ENCODE peak calls at places on chromosome 6, in six cellular contexts. K is sigmoid colon, Q is psoas muscle, T is stomach, S is uterus, L is testis. A is an unnamed sample. For H3K36me3, the result is how much of the 10 kb centered on the place peaks cover.

GRCh38 chr6:144219056-144219685 is 66.0 kb upstream of the UTRN start:
- DNase-seq in L (no peak), S (no peak), K (no peak), T (no peak), Q (no peak), A (peak)

GRCh38 chr6:111938710-111939109 is 65.5 kb upstream of the FYN start:
- DNase-seq in K (no peak), Q (no peak), S (no peak), T (no peak), L (no peak), A (peak)

GRCh38 chr6:139457482-139457881 is 83.0 kb upstream of the CITED2 start:
- DNase-seq in L (no peak), S (no peak), T (no peak), Q (no peak), K (no peak), A (no peak)

GRCh38 chr6:122998403-122998965 is 2.4 kb downstream of the CLVS2 start:
- DNase-seq in K (no peak), T (no peak), L (no peak), S (no peak), Q (no peak), A (no peak)

GRCh38 chr6:41602422-41602743 is 35.9 kb upstream of the MDFI start:
- DNase-seq in Q (no peak), L (no peak), T (no peak), K (peak), S (no peak), A (no peak)

GRCh38 chr6:148724428-148724827 is 22.4 kb upstream of the UST start:
- DNase-seq in Q (no peak), L (no peak), S (no peak), K (no peak), T (no peak), A (no peak)

GRCh38 chr6:39543117-39543516 is 182.1 kb downstream of the KIF6 start:
- DNase-seq in L (no peak), K (peak), S (peak), T (no peak), Q (peak), A (no peak)

GRCh38 chr6:82705579-82705978 is 342.0 kb downstream of the TPBG start:
- DNase-seq in T (no peak), Q (no peak), K (no peak), S (no peak), L (no peak), A (no peak)

GRCh38 chr6:93418448-93419303 is 683 bp downstream of the EPHA7 start:
- DNase-seq in T (no peak), S (peak), K (peak), Q (peak), L (peak), A (peak)

GRCh38 chr6:134457941-134458340 is 140.0 kb upstream of the SGK1 start:
- DNase-seq in S (no peak), L (no peak), K (no peak), T (no peak), Q (no peak), A (no peak)

GRCh38 chr6:21163110-21163837 is 430.3 kb upstream of the SOX4 start:
- DNase-seq in K (no peak), L (no peak), Q (no peak), T (no peak), S (no peak), A (no peak)

GRCh38 chr6:127972815-127973214 is 72.0 kb upstream of the THEMIS start:
- DNase-seq in S (no peak), Q (no peak), T (no peak), K (no peak), L (no peak), A (peak)

GRCh38 chr6:44271914-44272313 is 1.7 kb downstream of the TMEM151B start:
- DNase-seq in S (no peak), Q (no peak), L (no peak), K (no peak), T (no peak), A (no peak)

GRCh38 chr6:148831064-148831463 is 84.2 kb downstream of the UST start:
- DNase-seq in L (no peak), T (no peak), S (no peak), K (no peak), Q (no peak), A (no peak)

GRCh38 chr6:29943053-29943966 is 978 bp downstream of the HLA-A start:
- DNase-seq in Q (no peak), T (no peak), K (peak), L (no peak), S (no peak), A (peak)

GRCh38 chr6:47047479-47048411 is 5.6 kb upstream of the ADGRF1 start:
- DNase-seq in L (peak), K (no peak), Q (no peak), T (peak), S (peak), A (peak)

GRCh38 chr6:15962449-15962764 is 166.5 kb upstream of the MYLIP start:
- DNase-seq in T (no peak), K (no peak), Q (no peak), L (no peak), S (no peak), A (peak)

GRCh38 chr6:47932575-47932974 is 150.7 kb downstream of the OPN5 start:
- DNase-seq in T (no peak), Q (no peak), K (no peak), S (no peak), L (no peak), A (no peak)

GRCh38 chr6:38493929-38494547 is 145.7 kb downstream of the BTBD9 start:
- DNase-seq in T (peak), L (peak), K (peak), Q (peak), S (peak), A (peak)

GRCh38 chr6:137387365-137387764 is 106.8 kb downstream of the OLIG3 start:
- DNase-seq in K (no peak), L (no peak), Q (no peak), T (no peak), S (no peak), A (no peak)

DNA sequence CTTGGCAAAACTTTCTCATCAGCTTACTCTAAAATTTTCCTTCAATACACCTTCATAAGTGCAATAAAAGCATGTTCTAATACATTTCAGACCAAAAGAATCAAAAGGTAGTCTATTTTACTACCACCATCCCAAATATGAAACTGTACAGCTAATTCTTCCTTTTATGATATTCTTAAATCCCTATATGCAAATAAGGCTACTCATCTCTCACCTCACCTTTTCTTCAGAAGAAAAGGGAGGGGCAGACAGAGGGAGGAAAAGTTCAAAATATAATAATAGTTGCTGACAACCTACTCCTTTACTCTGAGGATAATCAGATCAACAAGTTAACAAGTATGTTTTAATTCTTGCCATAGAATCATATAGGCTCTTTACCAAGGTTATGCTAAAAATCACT is 7.4 kb downstream of the C6orf120 start:
- DNase-seq in Q (no peak), K (no peak), S (no peak), T (no peak), L (no peak), A (no peak)
- H3K36me3 ChIP-seq in Q (half or more), K (under half), S (under half), T (half or more), L (under half), A (under half)

GRCh38 chr6:145962581-145962980 is 1.6 kb downstream of the SHPRH start:
- DNase-seq in Q (no peak), L (no peak), S (no peak), T (no peak), K (no peak), A (no peak)
- H3K4me3 ChIP-seq in Q (peak), L (no peak), S (peak), T (peak), K (no peak), A (no peak)

GRCh38 chr6:17497701-17498100 is 102.4 kb upstream of the FAM8A1 start:
- DNase-seq in S (no peak), K (no peak), T (no peak), Q (no peak), L (no peak), A (no peak)
- TF ChIP-seq CTCF in S (no peak), K (no peak), T (no peak), Q (no peak), L (no peak), A (no peak)

GRCh38 chr6:163176097-163176496 is 238.4 kb upstream of the QKI start:
- DNase-seq in T (no peak), L (no peak), Q (no peak), K (no peak), S (no peak), A (no peak)
- H3K36me3 ChIP-seq in T (under half), L (under half), Q (under half), K (under half), S (under half), A (under half)

GRCh38 chr6:27667651-27668441 is 194.9 kb upstream of the ZNF184 start:
- DNase-seq in L (no peak), S (no peak), K (no peak), T (no peak), Q (no peak), A (peak)
- H3K4me3 ChIP-seq in L (no peak), S (no peak), K (no peak), T (no peak), Q (no peak), A (peak)

GRCh38 chr6:7087491-7087979 is 20.2 kb upstream of the RREB1 start:
- DNase-seq in L (no peak), S (no peak), K (no peak), T (no peak), Q (no peak), A (no peak)

GRCh38 chr6:7088076-7088742 is 19.6 kb upstream of the RREB1 start:
- DNase-seq in Q (no peak), T (no peak), S (no peak), K (no peak), L (no peak), A (no peak)

GRCh38 chr6:7085911-7086310 is 21.9 kb upstream of the RREB1 start:
- DNase-seq in K (peak), S (peak), T (peak), L (peak), Q (peak), A (no peak)

GRCh38 chr6:7086488-7086887 is 21.3 kb upstream of the RREB1 start:
- DNase-seq in K (no peak), Q (peak), T (peak), L (peak), S (peak), A (no peak)

GRCh38 chr6:7087066-7087465 is 20.7 kb upstream of the RREB1 start:
- DNase-seq in K (no peak), L (no peak), Q (no peak), S (no peak), T (no peak), A (no peak)
- TF ChIP-seq CTCF in K (peak), L (no peak), Q (no peak), S (peak), T (no peak), A (no peak)

GRCh38 chr6:14134211-14134910 is 16.8 kb downstream of the CD83 start:
- DNase-seq in L (no peak), T (no peak), K (no peak), Q (no peak), S (no peak), A (no peak)

GRCh38 chr6:14132244-14133220 is 15.0 kb downstream of the CD83 start:
- DNase-seq in L (no peak), K (no peak), Q (no peak), T (no peak), S (no peak), A (no peak)

GRCh38 chr6:14130431-14131075 is 13.0 kb downstream of the CD83 start:
- DNase-seq in K (no peak), S (no peak), Q (no peak), T (no peak), L (no peak), A (peak)

GRCh38 chr6:14129572-14129971 is 12.0 kb downstream of the CD83 start:
- DNase-seq in Q (no peak), L (peak), S (peak), T (peak), K (peak), A (peak)

GRCh38 chr6:14131579-14131978 is 14.0 kb downstream of the CD83 start:
- DNase-seq in S (no peak), L (no peak), Q (no peak), T (no peak), K (no peak), A (no peak)
- H3K36me3 ChIP-seq in S (under half), L (under half), Q (under half), T (under half), K (under half), A (under half)

GRCh38 chr6:27375613-27376079 is 12.9 kb upstream of the ZNF391 start:
- DNase-seq in K (no peak), L (no peak), Q (no peak), S (no peak), T (no peak), A (no peak)
- H3K4me3 ChIP-seq in K (peak), L (peak), Q (peak), S (peak), T (peak), A (peak)

DNA sequence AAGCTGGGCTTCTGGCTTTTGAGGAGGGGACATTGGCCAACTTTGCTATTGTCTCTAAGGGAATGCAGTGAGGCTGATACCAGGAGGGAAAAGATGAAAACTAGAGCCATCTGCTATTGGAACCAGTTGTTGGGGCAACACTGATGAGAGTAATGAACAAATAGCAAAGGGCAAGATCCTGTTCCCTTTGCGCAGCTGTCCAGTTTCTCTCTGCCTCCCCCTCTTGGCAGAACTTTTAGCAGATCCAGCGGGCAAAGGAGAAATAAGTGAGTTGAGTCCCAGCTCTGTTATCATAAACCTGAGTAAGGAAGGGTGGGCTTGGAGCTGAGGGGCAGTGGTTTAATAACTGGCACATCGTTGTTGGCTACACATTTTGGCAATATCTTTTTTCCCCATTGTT is 126.8 kb downstream of the AKAP7 start:
- DNase-seq in Q (no peak), L (no peak), K (no peak), T (no peak), S (no peak), A (no peak)
- TF ChIP-seq CTCF in Q (no peak), L (no peak), K (no peak), T (no peak), S (no peak), A (no peak)